ENCODE peak calls at places on chromosomes 3 and 15, in four cellular contexts. J is colonic mucosa, B is sigmoid colon, I is foreskin fibroblast. N is an unnamed sample.

GRCh38 chr15:43776718-43777292 is at the start of gene ELL3:
- DNase-seq in J (peak), B (peak), I (peak), N (no peak)

GRCh38 chr3:45817788-45818523 is 21.6 kb upstream of the SLC6A20 start:
- DNase-seq in J (no peak), B (peak), I (peak), N (no peak)

GRCh38 chr3:122102191-122102935 is 47.2 kb downstream of the CD86 start:
- DNase-seq in J (no peak), B (no peak), I (no peak), N (no peak)

GRCh38 chr15:39331584-39331983 is 249.3 kb upstream of the THBS1 start:
- DNase-seq in J (no peak), B (no peak), I (no peak), N (no peak)

GRCh38 chr15:45126535-45127158 is 3.0 kb downstream of the DUOXA1 start:
- DNase-seq in J (peak), B (no peak), I (peak), N (no peak)

GRCh38 chr3:99637041-99637380 is 1.4 kb upstream of the COL8A1 start:
- DNase-seq in J (no peak), B (no peak), I (peak), N (no peak)

GRCh38 chr3:186368164-186368563 is 6.1 kb upstream of the DGKG start:
- DNase-seq in J (no peak), B (no peak), I (no peak), N (no peak)

GRCh38 chr3:15629860-15630597 is 28.5 kb downstream of the BTD start:
- DNase-seq in J (peak), B (peak), I (peak), N (no peak)

GRCh38 chr3:184379375-184380209 is at the start of gene CHRD:
- DNase-seq in J (no peak), B (peak), I (no peak), N (no peak)

GRCh38 chr3:8730641-8731040 is 3.0 kb upstream of the CAV3 start:
- DNase-seq in J (no peak), B (no peak), I (peak), N (no peak)

GRCh38 chr3:46497556-46498265 is at the start of gene RTP3:
- DNase-seq in J (no peak), B (no peak), I (no peak), N (no peak)

GRCh38 chr15:78205856-78206255 is 28.5 kb downstream of the ACSBG1 start:
- DNase-seq in J (peak), B (no peak), I (no peak), N (no peak)

GRCh38 chr3:150970665-150971327 is 1.7 kb downstream of the CLRN1 start:
- DNase-seq in J (no peak), B (no peak), I (peak), N (no peak)

GRCh38 chr15:70514236-70514635 is 249.1 kb downstream of the UACA start:
- DNase-seq in J (no peak), B (no peak), I (no peak), N (peak)

GRCh38 chr15:76239786-76240185 is 71.5 kb downstream of the ETFA start:
- DNase-seq in J (no peak), B (no peak), I (peak), N (no peak)

GRCh38 chr15:36468746-36469145 is 110.7 kb upstream of the CDIN1 start:
- DNase-seq in J (peak), B (no peak), I (peak), N (no peak)

GRCh38 chr3:150348500-150348899 is 59.6 kb upstream of the TSC22D2 start:
- DNase-seq in J (no peak), B (peak), I (peak), N (no peak)

GRCh38 chr3:55185380-55185779 is 257.5 kb upstream of the LRTM1 start:
- DNase-seq in J (no peak), B (no peak), I (peak), N (no peak)

GRCh38 chr3:73045391-73045790 is 16.1 kb upstream of the EBLN2 start:
- DNase-seq in J (no peak), B (no peak), I (peak), N (no peak)

GRCh38 chr3:130849111-130849552 is 44.8 kb upstream of the ATP2C1 start:
- DNase-seq in J (peak), B (no peak), I (no peak), N (no peak)

GRCh38 chr3:62876064-62876463 is 848 bp upstream of the CADPS start:
- DNase-seq in J (peak), B (no peak), I (peak), N (no peak)

GRCh38 chr15:68589783-68590710 is 11.3 kb downstream of the CORO2B start:
- DNase-seq in J (no peak), B (no peak), I (no peak), N (peak)

GRCh38 chr15:71195242-71195641 is 80.0 kb downstream of the THSD4 start:
- DNase-seq in J (no peak), B (no peak), I (no peak), N (no peak)

GRCh38 chr15:92578096-92578835 is 77.3 kb downstream of the FAM174B start:
- DNase-seq in J (peak), B (peak), I (no peak), N (no peak)

GRCh38 chr15:66251790-66252355 is 1.7 kb downstream of the MEGF11 start:
- DNase-seq in J (no peak), B (no peak), I (peak), N (no peak)

DNA sequence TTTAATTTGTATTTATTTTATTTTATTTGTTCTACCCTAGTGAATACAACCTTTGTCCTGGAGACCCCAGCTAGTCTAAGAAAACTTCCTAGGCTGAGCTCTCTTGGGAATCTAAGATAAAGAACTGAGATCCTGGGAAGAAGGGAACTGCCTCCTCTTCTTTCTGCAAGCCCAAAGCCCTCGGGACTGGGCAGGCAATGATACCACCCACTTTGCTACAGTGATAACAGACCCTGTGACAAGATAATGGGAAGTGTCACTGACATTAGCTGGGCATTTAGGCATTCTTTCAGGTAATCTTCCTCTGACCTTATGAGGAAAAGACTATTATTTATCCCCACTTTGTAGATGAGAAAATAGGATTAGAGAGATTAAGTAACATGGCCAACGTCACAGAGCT is 15.1 kb downstream of the TYRO3 start:
- DNase-seq in J (no peak), B (no peak), I (no peak), N (no peak)
- TF ChIP-seq CTCF in J (no peak), B (no peak), I (no peak), N (no peak)

DNA sequence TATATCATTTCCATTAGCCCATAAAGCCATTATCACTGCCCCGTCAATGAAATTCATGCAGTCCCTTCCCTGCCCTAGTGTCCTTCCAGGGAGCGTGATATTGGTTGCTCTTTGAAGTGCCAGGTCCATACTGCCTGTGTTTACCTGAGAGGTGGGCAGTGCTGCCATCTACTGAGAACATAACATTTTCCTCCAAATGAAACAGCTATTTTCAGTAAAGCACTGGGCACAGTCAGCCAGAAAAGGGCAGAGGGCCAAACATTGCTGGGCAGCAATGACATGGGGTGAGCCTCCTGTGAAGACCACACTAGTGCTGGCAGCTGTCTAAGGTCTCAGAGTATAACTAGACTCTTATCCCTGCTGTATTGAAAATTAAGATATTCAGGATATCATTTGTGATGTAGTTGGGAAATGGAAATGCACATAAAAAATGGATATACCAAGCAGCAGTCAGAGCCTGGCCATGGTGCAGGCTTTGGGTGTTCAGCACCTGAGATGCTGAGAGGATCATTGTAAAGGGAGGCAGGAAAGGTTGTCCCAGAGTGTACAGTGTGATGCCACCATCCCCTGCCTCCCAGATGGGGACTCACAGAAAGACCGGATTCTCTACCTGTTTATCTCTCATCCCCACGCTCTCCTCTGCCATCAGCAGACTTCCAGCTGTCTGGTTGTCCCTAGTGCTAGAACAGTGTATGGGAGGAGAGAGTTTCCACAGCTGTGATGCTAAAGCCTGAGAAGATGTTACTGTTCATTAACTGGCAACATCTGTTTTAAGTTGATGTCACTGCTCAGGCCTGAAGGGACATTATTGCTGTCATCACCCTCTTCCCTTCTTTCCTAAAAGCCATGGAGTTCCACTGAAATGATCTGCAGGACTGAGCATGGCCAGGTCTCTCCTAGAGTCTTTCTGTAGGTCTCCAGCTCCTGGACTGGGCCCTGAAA is 108.8 kb downstream of the ARNT2 start:
- DNase-seq in J (no peak), B (no peak), I (peak), N (no peak)
- TF ChIP-seq CTCF in J (no peak), B (no peak), I (no peak), N (peak)

GRCh38 chr3:49700453-49701128 is 11.2 kb downstream of the RNF123 start:
- DNase-seq in J (no peak), B (no peak), I (no peak), N (no peak)
- TF ChIP-seq CTCF in J (no peak), B (no peak), I (peak), N (peak)

DNA sequence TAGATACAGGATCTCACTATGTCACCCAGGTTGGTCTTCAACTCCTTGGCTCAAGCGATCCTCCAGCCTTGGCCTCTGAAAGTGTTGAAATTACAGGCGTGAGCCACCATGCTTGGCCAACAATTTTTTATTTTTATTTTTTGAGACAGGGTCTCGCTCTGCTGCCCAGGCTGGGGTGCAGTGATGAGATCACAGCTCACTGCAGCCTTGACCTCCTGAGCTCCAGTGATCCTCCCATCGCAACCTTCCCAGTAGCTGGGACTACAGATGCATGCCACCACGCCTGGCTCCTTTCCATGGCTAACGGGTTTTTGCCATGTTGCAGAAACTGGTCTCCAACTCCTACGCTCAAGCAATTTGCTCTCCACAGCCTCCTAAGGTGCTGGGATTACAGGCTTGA is 20.2 kb upstream of the PIK3CB start:
- DNase-seq in J (no peak), B (no peak), I (no peak), N (peak)
- TF ChIP-seq CTCF in J (no peak), B (no peak), I (no peak), N (no peak)

GRCh38 chr15:40772014-40772413 is 2.2 kb downstream of the C15orf62 start:
- DNase-seq in J (no peak), B (no peak), I (no peak), N (no peak)
- TF ChIP-seq CTCF in J (no peak), B (no peak), I (no peak), N (no peak)

DNA sequence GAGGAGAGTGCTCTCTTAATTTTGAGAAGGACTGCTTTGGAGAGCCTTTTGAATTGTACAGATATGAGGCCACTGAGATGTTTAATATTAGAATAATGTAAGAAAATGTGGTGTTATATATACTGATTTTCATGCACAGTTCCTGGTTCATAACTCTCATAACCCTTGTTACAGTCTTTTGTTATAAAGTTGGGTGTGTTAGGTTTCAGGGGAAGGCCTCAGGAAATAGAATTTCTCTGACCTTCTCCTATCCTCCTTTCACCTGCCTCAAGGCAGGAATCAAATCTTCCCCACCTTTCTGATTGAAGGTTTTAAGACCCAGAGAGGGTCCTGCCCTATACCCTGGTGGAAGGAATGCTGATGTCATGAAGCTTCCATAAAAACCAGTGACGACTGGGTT is 245.9 kb downstream of the NSUN3 start:
- DNase-seq in J (no peak), B (no peak), I (no peak), N (no peak)
- TF ChIP-seq CTCF in J (no peak), B (no peak), I (no peak), N (no peak)

GRCh38 chr3:193592841-193593665 is at the start of gene OPA1:
- DNase-seq in J (peak), B (peak), I (peak), N (peak)
- TF ChIP-seq CTCF in J (no peak), B (peak), I (peak), N (peak)

DNA sequence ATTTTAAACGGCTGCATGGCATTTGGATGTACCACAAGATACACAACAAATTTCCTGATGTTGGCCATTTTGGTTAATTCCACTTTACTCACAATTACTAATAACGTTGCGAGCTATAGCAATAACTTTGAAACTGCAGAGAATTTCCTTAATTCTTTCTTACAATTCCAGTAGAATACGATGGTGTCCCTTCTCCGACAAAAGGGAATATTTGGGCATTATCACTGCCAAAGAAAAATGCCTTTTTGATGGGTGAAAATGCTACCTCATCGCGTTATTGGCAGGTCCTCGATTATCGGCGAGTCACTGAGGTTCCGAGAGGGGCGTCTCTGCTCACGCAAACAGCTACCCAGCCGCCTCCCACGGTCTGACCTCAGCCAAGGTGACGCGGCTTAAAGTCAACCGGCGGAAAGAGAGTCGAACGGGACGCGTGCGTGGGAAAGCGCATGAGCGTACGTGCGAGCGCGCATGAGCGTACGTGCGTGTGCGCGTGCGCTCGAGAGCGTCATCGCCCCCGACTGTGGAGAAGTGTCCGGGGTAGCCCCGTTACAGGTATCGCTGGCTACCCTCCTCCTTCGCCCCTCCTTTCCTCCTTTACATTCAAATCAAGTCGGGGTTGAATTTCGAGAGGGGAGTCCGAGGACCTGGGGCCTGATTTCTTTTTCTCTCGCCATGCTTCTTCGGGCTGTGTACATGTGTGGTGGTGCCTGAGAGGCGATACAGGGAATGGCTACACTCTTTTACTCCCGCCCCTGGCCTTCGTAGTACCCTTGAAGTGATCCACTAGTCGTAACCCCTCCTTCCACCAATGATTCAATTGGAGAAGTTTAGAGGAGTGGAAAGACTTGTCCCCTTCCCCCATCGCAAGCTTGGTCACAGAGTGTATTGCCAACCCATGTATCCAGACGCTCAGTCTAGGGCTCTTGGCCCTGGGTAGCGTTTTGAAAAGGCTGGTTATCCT is at the start of gene OXSM:
- DNase-seq in J (peak), B (peak), I (peak), N (peak)
- TF ChIP-seq CTCF in J (no peak), B (no peak), I (no peak), N (no peak)

DNA sequence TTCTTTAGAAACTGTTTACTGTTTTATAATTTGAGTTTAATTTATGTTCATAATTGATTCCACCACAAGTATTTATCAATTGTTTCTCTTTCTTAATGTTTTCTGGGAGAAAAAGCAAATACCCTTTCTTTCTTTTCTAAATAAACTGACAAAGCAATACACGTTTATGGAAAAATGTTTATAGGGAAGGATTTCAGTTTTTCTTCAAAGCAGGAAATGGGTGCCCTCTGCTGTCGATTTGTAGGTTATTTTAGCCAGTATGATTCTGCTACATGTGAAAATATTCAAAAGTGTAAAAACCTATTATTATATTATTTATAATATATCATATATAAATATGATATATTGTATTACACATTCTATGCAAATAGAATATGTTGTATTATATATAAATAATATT is 921.0 kb upstream of the ROBO1 start:
- DNase-seq in J (no peak), B (no peak), I (no peak), N (no peak)
- TF ChIP-seq CTCF in J (no peak), B (no peak), I (no peak), N (peak)